ENCODE peak calls at places on chromosome 22, in five cellular contexts. One of them, this sample, is unnamed.

GRCh38 chr22:46084376-46084775 is 66.0 kb upstream of the PPARA start:
- DNase-seq in Peyer's patch: no peak
- DNase-seq in esophagus squamous epithelium: no peak
- DNase-seq in endothelial cell of umbilical vein: no peak
- DNase-seq in lower leg skin: peak
- DNase-seq in this sample: no peak

GRCh38 chr22:45649809-45650208 is 21.8 kb upstream of the ATXN10 start:
- DNase-seq in Peyer's patch: no peak
- DNase-seq in esophagus squamous epithelium: no peak
- DNase-seq in endothelial cell of umbilical vein: no peak
- DNase-seq in lower leg skin: peak
- DNase-seq in this sample: no peak

GRCh38 chr22:36351921-36352774 is 35.6 kb downstream of the MYH9 start:
- DNase-seq in Peyer's patch: no peak
- DNase-seq in esophagus squamous epithelium: no peak
- DNase-seq in endothelial cell of umbilical vein: no peak
- DNase-seq in lower leg skin: no peak
- DNase-seq in this sample: no peak

GRCh38 chr22:30240541-30241417 is 5.8 kb downstream of the LIF start:
- DNase-seq in Peyer's patch: no peak
- DNase-seq in esophagus squamous epithelium: no peak
- DNase-seq in endothelial cell of umbilical vein: no peak
- DNase-seq in lower leg skin: no peak
- DNase-seq in this sample: no peak

GRCh38 chr22:31055322-31056159 is 25.6 kb upstream of the SMTN start:
- DNase-seq in Peyer's patch: peak
- DNase-seq in esophagus squamous epithelium: no peak
- DNase-seq in endothelial cell of umbilical vein: peak
- DNase-seq in lower leg skin: peak
- DNase-seq in this sample: no peak

GRCh38 chr22:46407748-46408147 is 72.2 kb downstream of the TRMU start:
- DNase-seq in Peyer's patch: no peak
- DNase-seq in esophagus squamous epithelium: no peak
- DNase-seq in endothelial cell of umbilical vein: no peak
- DNase-seq in lower leg skin: no peak
- DNase-seq in this sample: no peak

GRCh38 chr22:30947163-30947820 is 21.3 kb downstream of the MORC2 start:
- DNase-seq in Peyer's patch: no peak
- DNase-seq in esophagus squamous epithelium: no peak
- DNase-seq in endothelial cell of umbilical vein: peak
- DNase-seq in lower leg skin: no peak
- DNase-seq in this sample: no peak

GRCh38 chr22:17774206-17774927 is at the start of gene BID:
- DNase-seq in Peyer's patch: peak
- DNase-seq in esophagus squamous epithelium: no peak
- DNase-seq in endothelial cell of umbilical vein: peak
- DNase-seq in lower leg skin: no peak
- DNase-seq in this sample: peak

GRCh38 chr22:33561149-33561807 is 359.0 kb downstream of the LARGE1 start:
- DNase-seq in Peyer's patch: no peak
- DNase-seq in esophagus squamous epithelium: no peak
- DNase-seq in endothelial cell of umbilical vein: no peak
- DNase-seq in lower leg skin: peak
- DNase-seq in this sample: no peak

GRCh38 chr22:29146771-29147170 is 58.9 kb upstream of the EMID1 start:
- DNase-seq in Peyer's patch: no peak
- DNase-seq in esophagus squamous epithelium: no peak
- DNase-seq in endothelial cell of umbilical vein: no peak
- DNase-seq in lower leg skin: no peak
- DNase-seq in this sample: no peak

GRCh38 chr22:29128891-29129643 is 56.2 kb downstream of the KREMEN1 start:
- DNase-seq in Peyer's patch: no peak
- DNase-seq in esophagus squamous epithelium: no peak
- DNase-seq in endothelial cell of umbilical vein: no peak
- DNase-seq in lower leg skin: peak
- DNase-seq in this sample: no peak

GRCh38 chr22:25702046-25702445 is 39.9 kb upstream of the MYO18B start:
- DNase-seq in Peyer's patch: no peak
- DNase-seq in esophagus squamous epithelium: no peak
- DNase-seq in endothelial cell of umbilical vein: peak
- DNase-seq in lower leg skin: no peak
- DNase-seq in this sample: no peak

GRCh38 chr22:41127447-41127846 is 35.1 kb downstream of the EP300 start:
- DNase-seq in Peyer's patch: no peak
- DNase-seq in esophagus squamous epithelium: no peak
- DNase-seq in endothelial cell of umbilical vein: no peak
- DNase-seq in lower leg skin: no peak
- DNase-seq in this sample: no peak

GRCh38 chr22:46069518-46070214 is 80.7 kb upstream of the PPARA start:
- DNase-seq in Peyer's patch: no peak
- DNase-seq in esophagus squamous epithelium: no peak
- DNase-seq in endothelial cell of umbilical vein: peak
- DNase-seq in lower leg skin: peak
- DNase-seq in this sample: no peak

GRCh38 chr22:32354360-32355351 is 3.0 kb upstream of the RFPL3 start:
- DNase-seq in Peyer's patch: no peak
- DNase-seq in esophagus squamous epithelium: no peak
- DNase-seq in endothelial cell of umbilical vein: peak
- DNase-seq in lower leg skin: no peak
- DNase-seq in this sample: no peak

GRCh38 chr22:49295465-49295743 is 532.3 kb downstream of the BRD1 start:
- DNase-seq in Peyer's patch: no peak
- DNase-seq in esophagus squamous epithelium: no peak
- DNase-seq in endothelial cell of umbilical vein: no peak
- DNase-seq in lower leg skin: peak
- DNase-seq in this sample: no peak

GRCh38 chr22:28171135-28171534 is 252.1 kb upstream of the PITPNB start:
- DNase-seq in Peyer's patch: no peak
- DNase-seq in esophagus squamous epithelium: no peak
- DNase-seq in endothelial cell of umbilical vein: no peak
- DNase-seq in lower leg skin: no peak
- DNase-seq in this sample: no peak

DNA sequence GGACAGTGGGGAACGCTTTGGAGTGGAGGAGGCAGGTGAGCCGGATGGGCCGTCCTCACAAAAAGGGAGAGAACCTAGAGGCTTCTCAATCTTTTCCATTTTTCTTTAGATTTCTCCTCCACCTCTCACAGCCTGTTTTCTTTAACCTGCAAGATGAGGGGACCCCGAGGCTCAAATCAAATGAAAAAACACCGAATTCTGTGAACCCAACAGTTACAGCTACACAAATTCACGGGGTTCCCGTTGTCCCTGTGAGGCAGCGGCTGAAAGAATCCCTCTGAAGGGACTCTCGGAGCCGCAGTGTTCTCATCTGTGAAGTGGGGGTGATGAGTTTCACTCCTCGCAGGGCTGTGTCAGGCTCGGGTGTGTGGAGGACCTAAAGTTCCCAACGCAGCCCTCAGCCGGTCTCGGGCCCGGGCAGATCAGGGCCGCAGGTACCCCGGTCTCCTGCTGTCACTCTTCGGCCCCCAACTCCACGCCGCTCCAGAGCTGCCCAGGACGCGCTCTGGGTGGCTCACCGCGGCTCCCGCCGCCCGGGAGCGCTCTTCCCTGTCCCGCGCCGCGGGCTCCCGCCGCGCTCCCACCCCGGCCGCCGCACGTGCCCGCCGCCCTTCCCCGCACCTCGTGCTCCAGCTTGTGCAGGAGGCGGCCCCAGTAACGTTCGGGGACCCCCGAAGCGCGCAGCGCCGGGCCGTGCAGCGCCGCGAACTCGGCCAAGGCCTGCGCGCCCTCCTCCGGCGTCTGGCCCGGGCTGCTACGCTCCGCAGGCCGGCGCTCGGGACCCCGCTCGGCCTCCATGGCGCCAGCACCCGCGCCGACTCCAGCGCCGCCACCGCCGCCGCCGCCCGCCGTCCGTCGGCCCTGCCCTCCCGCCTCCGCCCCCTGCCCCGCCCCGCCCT is at the start of gene TTLL12:
- DNase-seq in Peyer's patch: peak
- DNase-seq in esophagus squamous epithelium: no peak
- DNase-seq in endothelial cell of umbilical vein: peak
- DNase-seq in lower leg skin: no peak
- DNase-seq in this sample: peak
- TF ChIP-seq POLR2A in Peyer's patch: no peak
- TF ChIP-seq POLR2A in esophagus squamous epithelium: no peak
- TF ChIP-seq POLR2A in endothelial cell of umbilical vein: peak
- TF ChIP-seq POLR2A in lower leg skin: no peak
- TF ChIP-seq POLR2A in this sample: peak

GRCh38 chr22:38172016-38172431 is 9.6 kb downstream of the PLA2G6 start:
- DNase-seq in Peyer's patch: no peak
- DNase-seq in esophagus squamous epithelium: no peak
- DNase-seq in endothelial cell of umbilical vein: peak
- DNase-seq in lower leg skin: no peak
- DNase-seq in this sample: no peak
- TF ChIP-seq POLR2A in Peyer's patch: no peak
- TF ChIP-seq POLR2A in esophagus squamous epithelium: no peak
- TF ChIP-seq POLR2A in endothelial cell of umbilical vein: no peak
- TF ChIP-seq POLR2A in lower leg skin: no peak
- TF ChIP-seq POLR2A in this sample: no peak

DNA sequence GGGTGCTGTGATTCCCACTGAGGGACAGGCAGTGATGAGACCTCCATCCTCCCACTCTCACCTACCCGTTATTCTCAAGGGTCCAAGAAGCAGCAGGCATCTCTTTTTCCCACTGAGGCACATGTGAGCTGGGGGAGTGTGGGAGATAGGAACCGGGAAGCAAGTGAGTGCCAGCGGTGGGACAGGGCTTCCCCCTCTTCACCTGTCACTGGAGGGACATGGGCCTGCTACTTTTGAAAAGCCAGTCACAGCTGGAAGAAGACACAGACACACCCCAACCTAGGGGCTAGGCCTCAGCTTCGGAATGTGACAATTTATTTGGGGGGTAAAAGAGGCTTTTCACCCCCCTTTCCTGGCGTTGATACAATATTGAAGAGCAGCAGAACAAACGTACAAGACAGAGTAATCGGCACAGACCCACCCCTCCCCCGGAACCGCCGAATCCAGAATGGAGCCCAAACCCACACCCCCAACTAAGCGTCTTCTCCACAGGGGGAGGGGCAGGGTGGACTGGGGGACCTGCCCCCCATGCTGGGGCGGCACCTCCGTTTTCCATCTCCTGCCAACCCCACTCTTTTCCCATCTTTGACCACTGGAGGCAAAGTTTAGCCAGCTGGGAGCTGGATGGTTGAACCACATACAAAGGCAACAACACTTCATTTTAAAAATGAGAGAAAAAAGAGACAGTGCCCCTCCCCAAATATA is 10.7 kb downstream of the CBX6 start:
- DNase-seq in Peyer's patch: peak
- DNase-seq in esophagus squamous epithelium: no peak
- DNase-seq in endothelial cell of umbilical vein: no peak
- DNase-seq in lower leg skin: no peak
- DNase-seq in this sample: no peak
- TF ChIP-seq POLR2A in Peyer's patch: no peak
- TF ChIP-seq POLR2A in esophagus squamous epithelium: no peak
- TF ChIP-seq POLR2A in endothelial cell of umbilical vein: no peak
- TF ChIP-seq POLR2A in lower leg skin: no peak
- TF ChIP-seq POLR2A in this sample: no peak

DNA sequence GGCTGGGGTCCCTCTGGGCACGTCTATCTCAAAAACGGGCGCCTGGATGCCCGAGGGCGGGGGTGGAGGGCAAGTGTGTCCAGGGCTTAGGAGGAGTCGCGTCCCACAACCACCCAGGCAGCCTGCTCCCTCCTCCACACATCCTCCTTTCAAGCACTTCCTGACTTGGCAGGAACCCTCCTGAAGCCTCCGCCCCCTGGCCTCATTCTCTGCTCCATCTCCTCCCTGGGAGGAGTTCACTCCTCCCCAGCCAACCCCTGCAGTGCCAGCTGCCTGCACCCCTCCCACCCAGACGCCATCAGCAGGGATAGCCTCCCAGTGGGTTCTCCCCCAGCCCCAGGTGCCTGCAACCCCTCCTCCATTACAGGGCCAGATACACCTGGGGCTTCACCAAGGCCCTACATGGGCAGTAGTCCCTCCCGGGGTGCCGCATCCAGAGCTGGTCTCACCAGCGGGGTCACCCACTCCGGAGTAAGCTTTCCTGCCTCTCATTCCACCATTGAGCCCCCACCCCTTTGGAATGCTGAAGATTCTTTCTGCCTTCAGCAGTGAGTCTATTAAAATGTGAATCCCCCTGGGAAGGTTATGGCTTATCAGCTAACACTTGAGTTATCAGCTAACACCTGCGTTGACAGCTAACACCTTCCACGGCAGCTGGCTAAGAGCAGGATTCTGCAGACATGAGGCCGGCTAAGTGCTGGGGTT is 24.4 kb downstream of the RTN4R start:
- DNase-seq in Peyer's patch: no peak
- DNase-seq in esophagus squamous epithelium: no peak
- DNase-seq in endothelial cell of umbilical vein: peak
- DNase-seq in lower leg skin: no peak
- DNase-seq in this sample: no peak
- TF ChIP-seq POLR2A in Peyer's patch: no peak
- TF ChIP-seq POLR2A in esophagus squamous epithelium: no peak
- TF ChIP-seq POLR2A in endothelial cell of umbilical vein: no peak
- TF ChIP-seq POLR2A in lower leg skin: no peak
- TF ChIP-seq POLR2A in this sample: peak